ENCODE peak calls at places on chromosome 2, in eight cellular contexts. Q, L, K, B, I, C, V and A are unnamed samples.
A peak's percentile ranks its signal among the peaks of the same experiment; 100 is the strongest.

GRCh38 chr2:71043531-71044407 is 24.7 kb upstream of the NAGK start:
- DNase-seq in Q (no peak), L (no peak), K (no peak), B (no peak), I (no peak), C (no peak), V (no peak), A (no peak)

GRCh38 chr2:158686166-158686792 is 108.8 kb upstream of the DAPL1 start:
- DNase-seq in Q (no peak), L (peak; percentile 11), K (peak; percentile 28), B (no peak), I (no peak), C (no peak), V (no peak), A (no peak)

GRCh38 chr2:224973112-224974016 is 68.9 kb downstream of the DOCK10 start:
- DNase-seq in Q (no peak), L (no peak), K (no peak), B (peak; percentile 71), I (no peak), C (no peak), V (no peak), A (peak; percentile 34)

GRCh38 chr2:205733648-205734047 is 51.3 kb downstream of the NRP2 start:
- DNase-seq in Q (peak; percentile 56), L (no peak), K (no peak), B (no peak), I (no peak), C (no peak), V (no peak), A (no peak)

GRCh38 chr2:83196225-83196624 is 1262.9 kb downstream of the SUCLG1 start:
- DNase-seq in Q (no peak), L (peak; percentile 46), K (peak; percentile 71), B (peak; percentile 12), I (no peak), C (peak; percentile 12), V (no peak), A (peak; percentile 58)

GRCh38 chr2:20173064-20173463 is 51.9 kb downstream of the SDC1 start:
- DNase-seq in Q (no peak), L (no peak), K (no peak), B (no peak), I (no peak), C (no peak), V (no peak), A (no peak)

GRCh38 chr2:223538920-223539440 is 63.2 kb downstream of the SCG2 start:
- DNase-seq in Q (peak; percentile 23), L (peak; percentile 73), K (no peak), B (no peak), I (no peak), C (no peak), V (no peak), A (no peak)

GRCh38 chr2:151760139-151760650 is 25.9 kb upstream of the NEB start:
- DNase-seq in Q (no peak), L (no peak), K (no peak), B (no peak), I (no peak), C (peak; percentile 79), V (no peak), A (no peak)

GRCh38 chr2:221570321-221571107 is 1.6 kb downstream of the EPHA4 start:
- DNase-seq in Q (peak; percentile 20), L (peak; percentile 45), K (no peak), B (no peak), I (no peak), C (no peak), V (peak; percentile 11), A (no peak)

GRCh38 chr2:149573760-149574159 is 13.8 kb downstream of the MMADHC start:
- DNase-seq in Q (no peak), L (no peak), K (no peak), B (no peak), I (no peak), C (no peak), V (no peak), A (no peak)

GRCh38 chr2:138716183-138716582 is 64.0 kb downstream of the NXPH2 start:
- DNase-seq in Q (no peak), L (peak; percentile 30), K (no peak), B (no peak), I (no peak), C (no peak), V (no peak), A (peak; percentile 5)
- TF ChIP-seq CTCF in Q (no peak), L (no peak), K (no peak), B (no peak), I (no peak), C (peak; percentile 60), V (no peak), A (no peak)

GRCh38 chr2:231613655-231614558 is 21.2 kb downstream of the TEX44 start:
- DNase-seq in Q (peak; percentile 91), L (peak; percentile 84), K (peak; percentile 68), B (peak; percentile 37), I (peak; percentile 82), C (peak; percentile 83), V (peak; percentile 87), A (peak; percentile 86)
- TF ChIP-seq CTCF in Q (peak; percentile 72), L (peak; percentile 18), K (peak; percentile 74), B (no peak), I (peak; percentile 17), C (peak; percentile 66), V (peak; percentile 38), A (no peak)

DNA sequence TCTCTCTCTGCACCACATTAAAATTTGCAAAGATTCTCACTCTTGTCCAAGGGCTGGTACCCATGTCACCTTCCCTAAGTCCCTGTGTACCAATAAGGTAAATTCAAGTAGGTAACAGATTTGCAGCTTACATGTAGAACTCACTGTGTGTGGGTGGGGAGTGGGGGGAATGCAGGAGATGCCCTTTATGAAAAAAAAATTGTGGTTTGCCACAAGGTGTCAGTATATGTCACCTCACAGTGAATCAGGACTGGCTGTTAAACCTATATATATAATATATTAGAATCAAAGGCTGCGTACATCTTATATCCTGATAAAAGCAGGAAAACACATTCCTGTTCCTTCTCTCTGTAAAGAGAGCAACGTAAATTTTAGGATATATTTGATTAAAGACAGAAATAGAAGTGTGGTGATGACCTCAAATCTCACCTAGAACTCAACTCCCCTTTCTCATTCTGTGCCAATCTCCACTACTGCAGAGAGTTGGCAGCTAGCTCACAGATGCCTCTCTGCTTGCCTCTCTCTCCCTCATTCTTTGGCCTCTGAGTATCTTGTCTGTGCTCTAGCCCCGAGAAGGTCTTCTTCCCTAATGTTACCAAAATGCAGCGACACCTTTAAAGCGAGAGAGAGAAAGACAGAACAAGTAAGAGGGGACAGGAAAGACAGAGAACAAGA is 529 bp downstream of the XDH start:
- DNase-seq in Q (no peak), L (no peak), K (no peak), B (no peak), I (no peak), C (no peak), V (no peak), A (peak; percentile 54)
- TF ChIP-seq CTCF in Q (no peak), L (peak; percentile 6), K (peak; percentile 57), B (no peak), I (no peak), C (peak; percentile 25), V (no peak), A (peak; percentile 39)

GRCh38 chr2:85888020-85888744 is 608 bp downstream of the ST3GAL5 start:
- DNase-seq in Q (peak; percentile 44), L (peak; percentile 35), K (no peak), B (no peak), I (no peak), C (no peak), V (peak; percentile 13), A (no peak)

GRCh38 chr2:85889648-85890281 is 975 bp upstream of the ST3GAL5 start:
- DNase-seq in Q (no peak), L (no peak), K (no peak), B (no peak), I (peak; percentile 56), C (no peak), V (no peak), A (no peak)

GRCh38 chr2:85890522-85891176 is 1.9 kb upstream of the ST3GAL5 start:
- DNase-seq in Q (no peak), L (no peak), K (no peak), B (no peak), I (no peak), C (no peak), V (no peak), A (no peak)

GRCh38 chr2:85887566-85888019 is 1.2 kb downstream of the ST3GAL5 start:
- DNase-seq in Q (peak; percentile 57), L (peak; percentile 47), K (peak; percentile 44), B (no peak), I (peak; percentile 69), C (no peak), V (peak; percentile 37), A (no peak)

DNA sequence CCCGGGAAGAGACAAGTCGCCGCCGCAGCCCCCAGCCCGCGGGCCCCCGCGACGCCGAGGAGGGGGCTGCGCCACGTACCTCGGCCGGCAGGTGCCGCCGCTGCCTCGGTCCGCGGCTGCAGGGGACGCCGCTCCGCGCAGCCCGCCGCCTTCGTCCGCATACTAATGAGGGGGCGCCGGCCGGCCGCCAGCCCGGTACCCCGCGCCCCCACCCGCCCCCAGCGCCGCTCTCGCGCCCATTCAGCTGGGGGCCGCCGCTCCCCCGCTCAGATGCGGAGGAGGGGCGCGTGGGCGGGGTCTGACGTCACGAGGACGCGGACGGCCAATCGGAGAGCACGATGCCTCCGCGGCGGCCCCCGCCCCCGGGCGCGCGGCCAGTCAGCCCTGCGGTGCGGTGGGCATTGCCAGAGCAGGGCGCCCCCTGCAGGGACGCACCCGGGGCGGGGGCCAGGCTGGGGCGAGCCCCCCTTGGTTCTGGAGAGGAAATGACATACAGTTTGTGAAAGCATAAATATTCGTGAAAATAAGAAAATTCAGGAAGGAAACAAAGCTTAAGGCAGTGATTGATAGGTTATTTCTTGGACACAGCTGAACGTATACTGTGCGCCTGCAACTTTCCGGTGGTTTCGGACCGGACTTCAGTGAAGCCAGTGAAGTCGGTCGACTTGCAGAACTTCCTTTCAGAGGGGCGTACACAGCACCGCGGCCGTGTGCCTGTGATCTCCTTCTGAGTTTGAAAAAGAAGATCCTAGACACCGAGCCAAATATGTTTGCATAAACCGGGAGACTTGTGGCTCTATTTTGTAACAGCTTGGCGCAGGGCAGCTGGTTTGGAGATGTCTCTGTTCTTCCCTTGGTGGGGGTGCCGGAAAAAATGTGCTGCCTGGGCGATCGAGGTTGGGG is at the start of gene ST3GAL5:
- DNase-seq in Q (peak; percentile 92), L (peak; percentile 91), K (peak; percentile 65), B (no peak), I (peak; percentile 93), C (peak; percentile 73), V (peak; percentile 95), A (peak; percentile 76)
- TF ChIP-seq CTCF in Q (peak; percentile 63), L (peak; percentile 61), K (peak; percentile 93), B (peak; percentile 77), I (peak; percentile 54), C (peak; percentile 81), V (peak; percentile 87), A (peak; percentile 50)